ENCODE peak calls at places on chromosomes 2 and 18, in six cellular contexts. Y is CD8-positive, alpha-beta T cell; X is choroid plexus epithelial cell; Z is brain microvascular endothelial cell; M is effector memory CD4-positive, alpha-beta T cell; U is coronary artery. F is an unnamed sample.

GRCh38 chr2:219526320-219527075 is 12.2 kb downstream of the ASIC4 start:
- DNase-seq in M (no peak), Y (no peak), Z (no peak), U (no peak), X (no peak), F (no peak)

GRCh38 chr18:44681039-44681595 is 429 bp downstream of the SETBP1 start:
- DNase-seq in M (no peak), U (no peak), Z (no peak), X (no peak), Y (no peak), F (no peak)

GRCh38 chr2:76572981-76573380 is 862.3 kb upstream of the GCFC2 start:
- DNase-seq in M (no peak), Z (no peak), Y (no peak), X (no peak), U (no peak), F (no peak)

GRCh38 chr2:161556440-161556839 is 67.8 kb upstream of the SLC4A10 start:
- DNase-seq in X (peak), Z (no peak), Y (no peak), M (no peak), U (no peak), F (no peak)

GRCh38 chr2:23480991-23481797 is 96.2 kb downstream of the KLHL29 start:
- DNase-seq in X (peak), U (no peak), Z (peak), Y (no peak), M (no peak), F (no peak)

GRCh38 chr2:45014016-45014702 is 4.9 kb upstream of the SIX2 start:
- DNase-seq in Z (peak), M (no peak), U (no peak), Y (no peak), X (peak), F (no peak)

GRCh38 chr2:18900691-18901113 is 311.3 kb upstream of the NT5C1B start:
- DNase-seq in Y (no peak), U (no peak), Z (no peak), M (no peak), X (peak), F (no peak)

GRCh38 chr2:233824373-233824772 is 30.0 kb downstream of the HJURP start:
- DNase-seq in X (no peak), Z (no peak), U (no peak), Y (no peak), M (no peak), F (no peak)

GRCh38 chr18:10023853-10024638 is 110.2 kb downstream of the VAPA start:
- DNase-seq in X (no peak), U (no peak), Y (no peak), Z (no peak), M (no peak), F (no peak)

GRCh38 chr2:42862669-42863185 is 70.3 kb upstream of the HAAO start:
- DNase-seq in M (no peak), Y (no peak), X (no peak), Z (no peak), U (no peak), F (no peak)

GRCh38 chr18:65786400-65786948 is 35.7 kb downstream of the CDH7 start:
- DNase-seq in X (no peak), Y (no peak), U (no peak), Z (no peak), M (no peak), F (no peak)

GRCh38 chr18:70621710-70622109 is 332.9 kb downstream of the SOCS6 start:
- DNase-seq in U (no peak), M (no peak), Y (peak), X (no peak), Z (no peak), F (peak)

GRCh38 chr2:86254576-86255538 is 55.6 kb downstream of the MRPL35 start:
- DNase-seq in X (peak), Y (no peak), U (no peak), M (no peak), Z (no peak), F (no peak)

GRCh38 chr2:105085525-105085924 is 47.7 kb downstream of the MRPS9 start:
- DNase-seq in U (no peak), Z (no peak), Y (no peak), M (no peak), X (no peak), F (no peak)

GRCh38 chr18:70169747-70170146 is 35.7 kb downstream of the RTTN start:
- DNase-seq in U (no peak), Z (no peak), M (no peak), X (no peak), Y (no peak), F (no peak)

GRCh38 chr18:42545825-42546224 is 569.7 kb downstream of the RIT2 start:
- DNase-seq in X (peak), U (no peak), M (no peak), Z (peak), Y (no peak), F (no peak)

GRCh38 chr2:20496069-20496468 is 49.2 kb downstream of the RHOB start:
- DNase-seq in X (peak), M (no peak), Z (peak), U (no peak), Y (no peak), F (no peak)

GRCh38 chr18:1446765-1447164 is 542.1 kb downstream of the ADCYAP1 start:
- DNase-seq in U (no peak), Z (no peak), M (no peak), X (no peak), Y (no peak), F (no peak)

GRCh38 chr2:6065713-6066112 is 373.5 kb downstream of the SOX11 start:
- DNase-seq in Y (no peak), X (no peak), U (no peak), Z (no peak), M (no peak), F (no peak)

GRCh38 chr18:37641573-37641972 is 76.0 kb upstream of the CELF4 start:
- DNase-seq in Z (no peak), Y (no peak), X (no peak), U (no peak), M (no peak), F (no peak)

GRCh38 chr18:26482567-26482966 is 65.8 kb downstream of the KCTD1 start:
- DNase-seq in Z (no peak), U (no peak), Y (no peak), M (no peak), X (no peak), F (no peak)

GRCh38 chr2:203623104-203623503 is 83.3 kb upstream of the CD28 start:
- DNase-seq in U (no peak), Y (no peak), M (no peak), Z (peak), X (peak), F (no peak)

GRCh38 chr2:233816334-233816733 is 38.0 kb downstream of the HJURP start:
- DNase-seq in Y (no peak), U (peak), Z (no peak), M (no peak), X (no peak), F (no peak)

GRCh38 chr2:164972216-164972615 is 16.9 kb upstream of the SLC38A11 start:
- DNase-seq in Y (no peak), M (no peak), Z (no peak), U (no peak), X (no peak), F (no peak)

GRCh38 chr18:8609711-8610441 is 639 bp downstream of the RAB12 start:
- DNase-seq in M (no peak), Z (no peak), Y (peak), X (no peak), U (no peak), F (peak)

GRCh38 chr2:95372845-95373244 is 29.7 kb upstream of the FAHD2A start:
- DNase-seq in Z (no peak), U (peak), X (no peak), M (no peak), Y (no peak), F (no peak)

GRCh38 chr2:64654993-64655666 is 1.4 kb upstream of the SERTAD2 start:
- DNase-seq in Y (no peak), M (no peak), U (no peak), X (no peak), Z (no peak), F (no peak)

GRCh38 chr2:196205891-196206408 is 34.6 kb upstream of the STK17B start:
- DNase-seq in M (no peak), U (no peak), Z (no peak), Y (no peak), X (peak), F (no peak)

GRCh38 chr2:162126145-162126926 is 25.7 kb downstream of the GCG start:
- DNase-seq in M (no peak), U (no peak), Y (no peak), Z (no peak), X (no peak), F (no peak)

GRCh38 chr2:136129601-136130000 is 11.7 kb upstream of the CXCR4 start:
- DNase-seq in Y (no peak), U (no peak), Z (no peak), M (peak), X (no peak), F (peak)

GRCh38 chr2:186554850-186555785 is 34.7 kb upstream of the ITGAV start:
- DNase-seq in X (peak), M (no peak), U (no peak), Y (no peak), Z (peak), F (no peak)

GRCh38 chr2:15969214-15969613 is 28.9 kb downstream of the MYCN start:
- DNase-seq in X (no peak), Z (no peak), U (no peak), Y (no peak), M (no peak), F (no peak)

GRCh38 chr18:21463718-21464117 is 136.8 kb downstream of the ESCO1 start:
- DNase-seq in Z (no peak), U (no peak), X (no peak), M (no peak), Y (no peak), F (no peak)

GRCh38 chr2:227643990-227644551 is 22.5 kb upstream of the SCYGR5 start:
- DNase-seq in Y (no peak), U (no peak), Z (no peak), X (no peak), M (no peak), F (no peak)

GRCh38 chr2:167212054-167212648 is 323.9 kb downstream of the XIRP2 start:
- DNase-seq in M (no peak), Z (peak), Y (no peak), X (peak), U (no peak), F (no peak)

GRCh38 chr18:26741041-26741440 is 124.5 kb downstream of the AQP4 start:
- DNase-seq in M (no peak), X (peak), U (no peak), Y (no peak), Z (no peak), F (no peak)

GRCh38 chr2:101792208-101792607 is 94.7 kb downstream of the MAP4K4 start:
- DNase-seq in X (no peak), U (no peak), M (no peak), Z (no peak), Y (no peak), F (no peak)

GRCh38 chr2:210337159-210337558 is 22.2 kb upstream of the MYL1 start:
- DNase-seq in X (peak), U (no peak), Y (no peak), M (no peak), Z (no peak), F (no peak)

GRCh38 chr18:79597176-79598045 is 82.2 kb upstream of the CTDP1 start:
- DNase-seq in X (no peak), Y (no peak), U (no peak), Z (no peak), M (no peak), F (no peak)

GRCh38 chr18:79598885-79599175 is 80.8 kb upstream of the CTDP1 start:
- DNase-seq in U (peak), X (no peak), M (no peak), Z (no peak), Y (no peak), F (no peak)

GRCh38 chr18:79596451-79597175 is 83.0 kb upstream of the CTDP1 start:
- DNase-seq in Y (no peak), U (no peak), X (no peak), Z (no peak), M (no peak), F (no peak)

GRCh38 chr18:79599503-79599931 is 80.1 kb upstream of the CTDP1 start:
- DNase-seq in Y (no peak), M (no peak), U (peak), Z (peak), X (peak), F (peak)

GRCh38 chr18:79598046-79598884 is 81.3 kb upstream of the CTDP1 start:
- DNase-seq in Y (no peak), U (peak), M (no peak), X (no peak), Z (no peak), F (no peak)
- H3K4me3 ChIP-seq in Y (no peak), U (no peak), M (no peak), X (no peak), Z (no peak), F (no peak)

DNA sequence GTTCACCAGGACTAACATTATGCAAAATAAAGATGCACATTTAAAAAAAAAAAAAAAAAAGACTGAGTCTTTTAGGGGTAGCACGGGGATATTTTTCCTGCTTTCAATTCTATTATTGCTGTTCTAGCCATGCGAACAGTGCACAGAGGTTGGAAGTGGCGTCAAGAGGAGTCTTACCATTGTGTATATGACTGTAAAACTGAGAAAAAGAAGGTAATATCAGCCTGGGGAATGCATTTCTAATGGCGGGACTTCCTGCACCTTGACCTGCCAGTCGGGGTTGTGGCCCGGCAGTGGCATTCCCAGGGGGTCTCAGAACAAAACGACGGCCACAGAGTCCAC is 48.5 kb upstream of the ATP6V1B1 start:
- DNase-seq in U (peak), X (no peak), Y (peak), M (no peak), Z (no peak), F (no peak)
- H3K4me3 ChIP-seq in U (peak), X (no peak), Y (peak), M (peak), Z (peak), F (no peak)

DNA sequence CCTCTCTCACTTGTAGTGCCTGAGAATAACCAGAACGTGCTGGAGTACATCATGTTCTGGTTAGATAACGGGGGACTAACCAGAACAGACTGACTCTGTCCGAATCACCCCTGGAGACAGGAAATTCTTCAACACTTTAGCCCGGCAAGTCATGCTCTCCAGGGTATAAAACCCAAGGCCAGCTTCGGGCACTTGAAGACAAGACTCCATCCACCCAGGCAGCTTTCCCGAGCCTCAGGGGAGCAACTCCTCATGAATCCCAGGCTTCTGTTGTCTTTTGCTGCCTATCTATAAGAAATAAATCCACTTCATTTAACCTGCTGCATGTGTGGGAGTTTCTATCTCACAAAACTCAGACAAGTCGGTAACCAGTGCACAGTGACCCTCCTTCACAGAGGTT is 99.6 kb downstream of the KCNF1 start:
- DNase-seq in Z (no peak), M (no peak), X (no peak), U (peak), Y (peak), F (no peak)
- H3K4me3 ChIP-seq in Z (no peak), M (no peak), X (no peak), U (no peak), Y (no peak), F (no peak)

GRCh38 chr2:230202430-230203109 is 17.2 kb downstream of the SP110 start:
- DNase-seq in X (no peak), Y (no peak), Z (no peak), U (no peak), M (no peak), F (no peak)
- H3K4me3 ChIP-seq in X (no peak), Y (no peak), Z (no peak), U (no peak), M (no peak), F (no peak)

DNA sequence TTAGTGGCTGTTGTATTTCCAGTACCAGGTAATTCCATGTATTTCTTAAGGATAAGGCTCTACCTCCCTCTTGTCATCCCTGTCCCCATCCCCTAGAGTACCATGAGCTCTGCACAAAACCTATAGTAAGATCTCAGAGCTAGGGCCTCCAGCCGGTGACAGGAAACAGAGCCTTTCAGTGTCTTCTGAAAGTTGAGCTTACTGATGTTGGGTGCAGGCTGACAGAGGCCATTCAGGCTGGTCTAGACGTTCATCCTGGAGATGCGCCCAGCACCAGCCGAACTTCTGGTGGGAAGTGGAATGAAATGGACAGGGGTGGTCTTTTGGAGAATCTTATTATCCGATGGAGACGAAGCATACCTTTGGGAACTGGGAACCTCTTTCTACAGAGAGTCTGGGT is 16.7 kb upstream of the LYPD6B start:
- DNase-seq in U (no peak), M (no peak), Y (no peak), X (no peak), Z (no peak), F (no peak)
- H3K4me3 ChIP-seq in U (no peak), M (no peak), Y (no peak), X (no peak), Z (no peak), F (no peak)

F was measured in CD8-positive, alpha-beta memory T cell.